ENCODE peak calls at places on chromosomes 6 and 20, in six cellular contexts. R is Karpas-422; G is activated T-cell treated with anti-CD3 and anti-CD28 coated beads, Interleukin-2, amount 50 U/mL, for 24 hours; B is activated naive CD4-positive, alpha-beta T cell treated with anti-CD3 and anti-CD28 coated beads for 36 hours; U is H1; N is iPS-NIHi11. W is an unnamed sample.

GRCh38 chr20:57566399-57566798 is 5.5 kb downstream of the PCK1 start:
- DNase-seq in R (no peak), G (no peak), B (no peak), U (no peak), N (no peak), W (no peak)

GRCh38 chr20:31523361-31524283 is 9.4 kb downstream of the HM13 start:
- DNase-seq in R (no peak), G (no peak), B (no peak), U (no peak), N (no peak), W (no peak)

GRCh38 chr6:122360809-122361208 is 38.6 kb upstream of the HSF2 start:
- DNase-seq in R (no peak), G (no peak), B (no peak), U (no peak), N (no peak), W (no peak)

GRCh38 chr6:138504764-138505689 is 5.7 kb upstream of the NHSL1 start:
- DNase-seq in R (no peak), G (no peak), B (no peak), U (no peak), N (no peak), W (no peak)

GRCh38 chr6:44630125-44631028 is 242.9 kb downstream of the CDC5L start:
- DNase-seq in R (peak; percentile 54), G (peak; percentile 59), B (peak; percentile 50), U (peak; percentile 77), N (peak; percentile 93), W (no peak)

GRCh38 chr6:42369568-42369967 is 82.2 kb downstream of the TRERF1 start:
- DNase-seq in R (peak; percentile 80), G (peak; percentile 32), B (peak; percentile 75), U (no peak), N (no peak), W (no peak)

GRCh38 chr20:40675599-40676221 is 13.3 kb downstream of the MAFB start:
- DNase-seq in R (no peak), G (no peak), B (no peak), U (no peak), N (no peak), W (no peak)

GRCh38 chr6:54698974-54699373 is 147.6 kb upstream of the FAM83B start:
- DNase-seq in R (no peak), G (no peak), B (no peak), U (no peak), N (peak; percentile 26), W (no peak)

GRCh38 chr6:13249817-13250216 is 78.5 kb downstream of the TBC1D7 start:
- DNase-seq in R (no peak), G (no peak), B (no peak), U (no peak), N (no peak), W (no peak)

GRCh38 chr6:30914854-30915590 is 984 bp downstream of the VARS2 start:
- DNase-seq in R (peak; percentile 64), G (peak; percentile 53), B (no peak), U (no peak), N (no peak), W (no peak)

GRCh38 chr6:126182650-126183311 is 157.1 kb upstream of the CENPW start:
- DNase-seq in R (no peak), G (no peak), B (no peak), U (no peak), N (no peak), W (no peak)

GRCh38 chr6:142222022-142222421 is 75.0 kb downstream of the VTA1 start:
- DNase-seq in R (no peak), G (no peak), B (no peak), U (no peak), N (no peak), W (no peak)

GRCh38 chr6:79269877-79270276 is 35.4 kb upstream of the HMGN3 start:
- DNase-seq in R (no peak), G (no peak), B (no peak), U (no peak), N (peak; percentile 8), W (no peak)

GRCh38 chr20:43541214-43541613 is 17.6 kb upstream of the SGK2 start:
- DNase-seq in R (no peak), G (no peak), B (no peak), U (no peak), N (no peak), W (no peak)

GRCh38 chr6:139423037-139423698 is 48.7 kb upstream of the CITED2 start:
- DNase-seq in R (no peak), G (no peak), B (no peak), U (no peak), N (no peak), W (no peak)

GRCh38 chr6:44533221-44533820 is 145.8 kb downstream of the CDC5L start:
- DNase-seq in R (no peak), G (no peak), B (no peak), U (peak; percentile 32), N (no peak), W (no peak)

GRCh38 chr6:30508890-30509736 is 19.8 kb downstream of the HLA-E start:
- DNase-seq in R (peak; percentile 75), G (peak; percentile 61), B (peak; percentile 42), U (no peak), N (no peak), W (no peak)

GRCh38 chr6:45625191-45625664 is 247.5 kb upstream of the SUPT3H start:
- DNase-seq in R (no peak), G (no peak), B (peak; percentile 34), U (peak; percentile 17), N (no peak), W (no peak)

GRCh38 chr6:160750276-160750689 is 48.2 kb downstream of the PLG start:
- DNase-seq in R (peak; percentile 74), G (no peak), B (peak; percentile 46), U (peak; percentile 76), N (peak; percentile 66), W (no peak)

GRCh38 chr6:36650848-36651247 is 27.7 kb upstream of the CDKN1A start:
- DNase-seq in R (peak; percentile 64), G (no peak), B (no peak), U (no peak), N (no peak), W (no peak)

GRCh38 chr20:56554869-56555268 is 21.8 kb downstream of the FAM209B start:
- DNase-seq in R (peak; percentile 73), G (no peak), B (peak; percentile 24), U (no peak), N (peak; percentile 41), W (no peak)

GRCh38 chr6:105326838-105327745 is 75.8 kb downstream of the PREP start:
- DNase-seq in R (no peak), G (no peak), B (no peak), U (no peak), N (no peak), W (no peak)

GRCh38 chr6:39309942-39310531 is 4.2 kb downstream of the KCNK17 start:
- DNase-seq in R (peak; percentile 80), G (peak; percentile 72), B (peak; percentile 75), U (peak; percentile 92), N (peak; percentile 89), W (no peak)

GRCh38 chr6:217048-217659 is 75.1 kb upstream of the DUSP22 start:
- DNase-seq in R (peak; percentile 81), G (peak; percentile 55), B (peak; percentile 54), U (peak; percentile 90), N (peak; percentile 85), W (no peak)

GRCh38 chr6:13339863-13340635 is 11.7 kb upstream of the TBC1D7 start:
- DNase-seq in R (peak; percentile 60), G (no peak), B (no peak), U (no peak), N (no peak), W (no peak)

GRCh38 chr6:12861603-12862002 is 145.0 kb downstream of the PHACTR1 start:
- DNase-seq in R (no peak), G (no peak), B (no peak), U (no peak), N (no peak), W (no peak)

GRCh38 chr6:34994693-34995092 is 105.6 kb downstream of the ANKS1A start:
- DNase-seq in R (peak; percentile 21), G (no peak), B (no peak), U (no peak), N (no peak), W (no peak)

GRCh38 chr20:23644159-23644558 is 6.4 kb upstream of the CST3 start:
- DNase-seq in R (no peak), G (no peak), B (no peak), U (no peak), N (no peak), W (no peak)

GRCh38 chr20:9241232-9241692 is 172.4 kb downstream of the PLCB4 start:
- DNase-seq in R (no peak), G (no peak), B (no peak), U (no peak), N (no peak), W (no peak)

GRCh38 chr6:152954443-152954842 is 28.4 kb downstream of the FBXO5 start:
- DNase-seq in R (peak; percentile 49), G (no peak), B (no peak), U (no peak), N (no peak), W (no peak)

GRCh38 chr6:4781967-4782537 is 5.8 kb downstream of the CDYL start:
- DNase-seq in R (no peak), G (no peak), B (no peak), U (no peak), N (no peak), W (no peak)

GRCh38 chr6:133804263-133804662 is 84.7 kb upstream of the TCF21 start:
- DNase-seq in R (no peak), G (no peak), B (no peak), U (no peak), N (no peak), W (no peak)

GRCh38 chr20:62598761-62599194 is 43.5 kb upstream of the SLCO4A1 start:
- DNase-seq in R (peak; percentile 80), G (no peak), B (no peak), U (no peak), N (peak; percentile 62), W (no peak)

GRCh38 chr6:48567016-48567415 is 456.0 kb upstream of the PTCHD4 start:
- DNase-seq in R (no peak), G (no peak), B (no peak), U (no peak), N (no peak), W (no peak)